ENCODE peak calls at places on chromosome 14, in seven cellular contexts. W is fibroblast of lung, N is colonic mucosa, I is AG04450, O is astrocyte, G is pancreas, X is A549. H is an unnamed sample.

GRCh38 chr14:90507428-90507827 is 110.6 kb downstream of the CALM1 start:
- DNase-seq in W (no peak), N (no peak), I (no peak), O (no peak), G (no peak), X (no peak), H (no peak)

GRCh38 chr14:101496779-101497420 is 64.4 kb upstream of the DIO3 start:
- DNase-seq in W (no peak), N (no peak), I (no peak), O (no peak), G (no peak), X (no peak), H (no peak)

GRCh38 chr14:71488703-71489141 is 443.5 kb upstream of the RGS6 start:
- DNase-seq in W (peak), N (no peak), I (peak), O (peak), G (no peak), X (no peak), H (no peak)

GRCh38 chr14:23567186-23568020 is at the start of gene AP1G2:
- DNase-seq in W (peak), N (peak), I (no peak), O (no peak), G (peak), X (peak), H (no peak)

GRCh38 chr14:30994681-30995620 is 30.5 kb upstream of the AP4S1 start:
- DNase-seq in W (peak), N (no peak), I (no peak), O (peak), G (no peak), X (no peak), H (no peak)

GRCh38 chr14:89283327-89284060 is 133.5 kb downstream of the FOXN3 start:
- DNase-seq in W (no peak), N (no peak), I (no peak), O (no peak), G (no peak), X (no peak), H (no peak)

GRCh38 chr14:100577321-100577985 is 9.8 kb downstream of the BEGAIN start:
- DNase-seq in W (no peak), N (no peak), I (no peak), O (no peak), G (no peak), X (no peak), H (no peak)

GRCh38 chr14:99786423-99787051 is 6.7 kb upstream of the EML1 start:
- DNase-seq in W (no peak), N (no peak), I (no peak), O (no peak), G (no peak), X (no peak), H (no peak)

GRCh38 chr14:35374273-35374681 is 30.3 kb downstream of the NFKBIA start:
- DNase-seq in W (peak), N (peak), I (peak), O (peak), G (no peak), X (peak), H (no peak)

GRCh38 chr14:105980224-105980623 is 453.8 kb downstream of the TMEM121 start:
- DNase-seq in W (no peak), N (no peak), I (no peak), O (no peak), G (no peak), X (no peak), H (no peak)

GRCh38 chr14:88234442-88234841 is 88.6 kb downstream of the KCNK10 start:
- DNase-seq in W (no peak), N (no peak), I (no peak), O (no peak), G (no peak), X (no peak), H (no peak)

GRCh38 chr14:58944226-58944769 is 244.2 kb upstream of the DAAM1 start:
- DNase-seq in W (no peak), N (peak), I (no peak), O (no peak), G (peak), X (no peak), H (peak)

GRCh38 chr14:98949506-98950135 is 322.4 kb downstream of the BCL11B start:
- DNase-seq in W (no peak), N (no peak), I (no peak), O (no peak), G (no peak), X (no peak), H (peak)

GRCh38 chr14:104803916-104804371 is 3.0 kb downstream of the ZBTB42 start:
- DNase-seq in W (no peak), N (no peak), I (no peak), O (no peak), G (peak), X (no peak), H (no peak)

GRCh38 chr14:105173901-105174894 is 5.6 kb upstream of the JAG2 start:
- DNase-seq in W (no peak), N (no peak), I (no peak), O (no peak), G (no peak), X (no peak), H (no peak)

GRCh38 chr14:91377700-91378652 is 39.6 kb downstream of the CCDC88C start:
- DNase-seq in W (no peak), N (no peak), I (no peak), O (no peak), G (no peak), X (no peak), H (no peak)

GRCh38 chr14:69652942-69653680 is 41.7 kb downstream of the SUSD6 start:
- DNase-seq in W (no peak), N (peak), I (no peak), O (no peak), G (no peak), X (no peak), H (no peak)

GRCh38 chr14:65096323-65097089 is 5.8 kb downstream of the MAX start:
- DNase-seq in W (peak), N (peak), I (no peak), O (peak), G (no peak), X (no peak), H (no peak)

GRCh38 chr14:65360144-65360784 is 52.3 kb upstream of the FUT8 start:
- DNase-seq in W (no peak), N (no peak), I (no peak), O (no peak), G (no peak), X (no peak), H (no peak)

GRCh38 chr14:33814010-33814409 is 136.9 kb downstream of the EGLN3 start:
- DNase-seq in W (no peak), N (no peak), I (no peak), O (peak), G (no peak), X (no peak), H (no peak)

GRCh38 chr14:99430491-99430890 is 50.2 kb downstream of the SETD3 start:
- DNase-seq in W (no peak), N (no peak), I (no peak), O (no peak), G (peak), X (peak), H (no peak)

DNA sequence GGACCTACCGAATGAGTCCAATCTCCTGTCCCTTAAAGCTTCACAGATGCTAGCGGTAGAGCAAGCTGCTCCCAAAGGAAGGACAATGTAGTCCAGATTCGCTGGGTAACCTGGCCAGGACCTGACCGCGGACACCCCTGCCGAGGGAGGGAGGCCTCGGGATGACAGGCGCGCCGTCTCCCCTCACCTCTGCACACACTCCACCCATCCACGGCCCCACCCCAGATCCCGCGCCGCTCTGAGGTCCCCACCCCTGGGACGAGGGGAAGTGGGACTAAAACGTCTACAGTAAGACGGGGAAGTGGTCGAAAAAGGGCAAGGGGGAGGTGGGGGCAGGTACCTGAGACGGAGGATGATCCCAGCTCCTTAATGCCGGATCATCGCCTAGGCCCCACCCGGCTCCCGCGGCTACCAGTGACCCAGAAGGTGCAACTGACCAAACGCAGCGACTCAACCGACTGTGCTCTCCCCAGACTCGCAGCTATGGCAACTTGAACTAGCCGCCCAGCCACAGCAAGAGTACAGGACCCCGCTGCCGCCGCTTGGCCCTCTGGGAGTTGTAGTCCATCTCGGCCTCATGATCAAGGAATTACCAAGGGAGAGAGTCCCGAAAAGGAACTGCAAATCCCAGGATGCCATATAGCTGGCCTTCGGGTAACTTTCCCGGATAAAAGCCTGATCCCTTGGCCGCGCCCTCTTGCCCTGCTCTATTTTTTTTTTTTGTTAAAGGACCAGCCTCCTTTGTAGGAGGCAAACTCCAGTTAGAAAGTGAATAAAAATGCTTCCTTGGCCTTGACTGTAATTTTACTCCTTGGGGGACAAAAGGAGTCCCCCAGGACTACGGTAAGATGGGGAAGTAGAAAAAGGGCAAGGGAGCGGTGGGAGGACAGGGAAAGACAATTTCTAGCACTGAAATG is at the start of gene CEP128:
- DNase-seq in W (peak), N (peak), I (peak), O (peak), G (peak), X (peak), H (peak)
- H3K27ac ChIP-seq in W (peak), N (no peak), I (no peak), O (peak), G (no peak), X (peak), H (peak)

DNA sequence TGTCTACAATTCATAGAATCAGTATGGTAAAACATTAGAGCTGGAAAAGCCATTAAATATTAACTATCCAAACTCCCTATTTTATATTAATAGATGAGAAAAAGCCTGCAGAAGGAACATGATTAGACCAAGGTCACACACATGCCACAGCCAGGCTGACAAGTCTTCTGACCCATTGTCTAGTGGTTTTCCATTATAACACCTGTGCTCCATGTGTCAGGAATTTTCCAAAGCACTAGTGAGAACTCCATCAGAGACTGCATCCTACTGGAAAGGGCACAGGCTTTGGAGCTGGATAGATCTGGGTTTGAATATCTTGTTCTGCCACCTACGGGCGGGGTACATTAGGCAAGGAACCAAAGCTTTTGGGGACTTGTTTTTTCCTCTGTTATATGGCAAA is 325.5 kb downstream of the RAD51B start:
- DNase-seq in W (no peak), N (peak), I (no peak), O (no peak), G (no peak), X (no peak), H (peak)
- H3K27ac ChIP-seq in W (no peak), N (peak), I (no peak), O (no peak), G (peak), X (peak), H (peak)

GRCh38 chr14:22478670-22479069 is 110.4 kb downstream of the DAD1 start:
- DNase-seq in W (peak), N (no peak), I (no peak), O (peak), G (no peak), X (no peak), H (peak)

GRCh38 chr14:22476882-22477281 is 112.1 kb downstream of the DAD1 start:
- DNase-seq in W (no peak), N (no peak), I (no peak), O (no peak), G (no peak), X (no peak), H (no peak)

GRCh38 chr14:22477569-22478194 is 111.3 kb downstream of the DAD1 start:
- DNase-seq in W (no peak), N (no peak), I (no peak), O (no peak), G (no peak), X (no peak), H (no peak)

GRCh38 chr14:22479132-22479531 is 109.9 kb downstream of the DAD1 start:
- DNase-seq in W (no peak), N (no peak), I (no peak), O (no peak), G (no peak), X (no peak), H (peak)

GRCh38 chr14:22478247-22478646 is 110.8 kb downstream of the DAD1 start:
- DNase-seq in W (no peak), N (no peak), I (no peak), O (no peak), G (no peak), X (no peak), H (peak)
- H3K27ac ChIP-seq in W (no peak), N (no peak), I (no peak), O (no peak), G (no peak), X (no peak), H (no peak)

DNA sequence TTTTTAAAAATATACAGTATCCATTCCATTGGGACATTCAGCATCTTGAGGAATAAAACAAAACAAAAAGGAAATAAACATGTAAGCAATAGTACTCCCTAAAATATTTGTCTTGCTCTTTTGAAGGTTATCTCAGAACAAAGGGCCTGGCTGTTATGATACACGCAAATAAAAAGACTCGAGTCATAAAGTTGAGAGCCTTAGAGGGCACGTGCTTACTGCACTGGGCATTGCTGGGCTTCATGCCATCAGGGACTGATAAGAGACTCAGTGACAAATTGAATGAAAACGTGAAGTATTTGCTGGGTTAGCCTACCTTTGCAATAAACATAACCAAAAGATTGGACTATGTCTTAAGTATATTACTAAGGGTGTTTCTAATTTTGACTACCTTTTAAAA is 118.9 kb downstream of the SLC35F4 start:
- DNase-seq in W (no peak), N (peak), I (no peak), O (peak), G (peak), X (no peak), H (no peak)
- H3K27ac ChIP-seq in W (no peak), N (no peak), I (no peak), O (no peak), G (peak), X (no peak), H (no peak)

GRCh38 chr14:21536395-21537087 is 10.4 kb upstream of the SALL2 start:
- DNase-seq in W (no peak), N (no peak), I (no peak), O (no peak), G (no peak), X (no peak), H (no peak)

GRCh38 chr14:21537088-21537424 is 10.9 kb upstream of the SALL2 start:
- DNase-seq in W (no peak), N (no peak), I (no peak), O (no peak), G (no peak), X (no peak), H (no peak)

GRCh38 chr14:21535545-21536394 is 9.6 kb upstream of the SALL2 start:
- DNase-seq in W (no peak), N (no peak), I (no peak), O (no peak), G (no peak), X (no peak), H (no peak)

GRCh38 chr14:21541413-21542074 is 15.4 kb upstream of the SALL2 start:
- DNase-seq in W (no peak), N (no peak), I (no peak), O (no peak), G (no peak), X (no peak), H (no peak)

GRCh38 chr14:21539154-21539940 is 13.2 kb upstream of the SALL2 start:
- DNase-seq in W (no peak), N (no peak), I (no peak), O (no peak), G (no peak), X (no peak), H (no peak)
- H3K27ac ChIP-seq in W (no peak), N (no peak), I (no peak), O (no peak), G (no peak), X (no peak), H (no peak)

H was measured in SJCRH30.